ENCODE peak calls at places on chromosomes 13 and 19, in ten cellular contexts. M is neural crest cell, K is GM10248, R is neural progenitor cell, A is mammary epithelial cell, Y is astrocyte of the spinal cord, I is BE2C, P is Peyer's patch, G is RWPE1, Z is nephron progenitor cell. F is an unnamed sample.

GRCh38 chr19:17296976-17297375 is 6.2 kb downstream of the ABHD8 start:
- DNase-seq in M (no peak), K (no peak), R (no peak), A (no peak), Y (no peak), I (no peak), P (no peak), G (no peak), Z (no peak), F (no peak)

GRCh38 chr13:48505597-48506091 is 27.2 kb downstream of the RCBTB2 start:
- DNase-seq in M (no peak), K (peak), R (no peak), A (peak), Y (no peak), I (no peak), P (peak), G (no peak), Z (no peak), F (no peak)

GRCh38 chr13:93169980-93170379 is 56.6 kb upstream of the GPC6 start:
- DNase-seq in M (no peak), K (no peak), R (no peak), A (peak), Y (peak), I (no peak), P (no peak), G (peak), Z (no peak), F (no peak)

GRCh38 chr13:94712287-94712811 is at the start of gene SOX21:
- DNase-seq in M (peak), K (no peak), R (peak), A (peak), Y (no peak), I (no peak), P (no peak), G (no peak), Z (peak), F (no peak)

GRCh38 chr13:51590966-51591627 is 6.8 kb downstream of the WDFY2 start:
- DNase-seq in M (no peak), K (no peak), R (no peak), A (peak), Y (peak), I (no peak), P (no peak), G (peak), Z (no peak), F (no peak)

GRCh38 chr19:10699650-10700335 is 1.4 kb upstream of the QTRT1 start:
- DNase-seq in M (peak), K (peak), R (peak), A (peak), Y (peak), I (peak), P (peak), G (peak), Z (peak), F (peak)

GRCh38 chr19:27679399-27679798 is 1533.6 kb downstream of the UQCRFS1 start:
- DNase-seq in M (no peak), K (no peak), R (no peak), A (no peak), Y (no peak), I (no peak), P (no peak), G (no peak), Z (no peak), F (no peak)

GRCh38 chr19:7918615-7919421 is 1.3 kb upstream of the SNAPC2 start:
- DNase-seq in M (no peak), K (no peak), R (no peak), A (no peak), Y (no peak), I (no peak), P (no peak), G (no peak), Z (no peak), F (no peak)

GRCh38 chr13:42232671-42233070 is 39.3 kb upstream of the AKAP11 start:
- DNase-seq in M (no peak), K (no peak), R (no peak), A (no peak), Y (no peak), I (peak), P (no peak), G (no peak), Z (no peak), F (no peak)

GRCh38 chr13:89457977-89458376 is 1786.8 kb downstream of the SLITRK5 start:
- DNase-seq in M (no peak), K (no peak), R (no peak), A (peak), Y (peak), I (no peak), P (no peak), G (peak), Z (no peak), F (no peak)

GRCh38 chr19:45098521-45099464 is 5.8 kb downstream of the PPP1R37 start:
- DNase-seq in M (no peak), K (no peak), R (no peak), A (no peak), Y (peak), I (peak), P (no peak), G (no peak), Z (no peak), F (no peak)

GRCh38 chr19:38713227-38713649 is 31.0 kb downstream of the CAPN12 start:
- DNase-seq in M (no peak), K (no peak), R (no peak), A (no peak), Y (no peak), I (no peak), P (no peak), G (no peak), Z (no peak), F (no peak)

GRCh38 chr13:97976551-97977375 is 23.3 kb downstream of the IPO5 start:
- DNase-seq in M (no peak), K (peak), R (no peak), A (peak), Y (no peak), I (peak), P (no peak), G (peak), Z (peak), F (no peak)

GRCh38 chr13:98927954-98928927 is 49.6 kb downstream of the DOCK9 start:
- DNase-seq in M (no peak), K (no peak), R (no peak), A (no peak), Y (peak), I (no peak), P (no peak), G (no peak), Z (no peak), F (no peak)

GRCh38 chr13:40193290-40194203 is 472.9 kb downstream of the FOXO1 start:
- DNase-seq in M (no peak), K (no peak), R (no peak), A (no peak), Y (no peak), I (no peak), P (no peak), G (no peak), Z (no peak), F (no peak)

GRCh38 chr13:110758195-110758594 is 44.7 kb downstream of the ING1 start:
- DNase-seq in M (no peak), K (no peak), R (no peak), A (peak), Y (peak), I (no peak), P (no peak), G (no peak), Z (no peak), F (no peak)

GRCh38 chr13:26707122-26708006 is 53.2 kb downstream of the GPR12 start:
- DNase-seq in M (peak), K (peak), R (peak), A (peak), Y (peak), I (peak), P (no peak), G (peak), Z (peak), F (no peak)

GRCh38 chr13:109135018-109135417 is 505.6 kb downstream of the MYO16 start:
- DNase-seq in M (no peak), K (no peak), R (no peak), A (no peak), Y (no peak), I (no peak), P (no peak), G (no peak), Z (no peak), F (no peak)

GRCh38 chr13:62357887-62358645 is 942.4 kb upstream of the PCDH20 start:
- DNase-seq in M (peak), K (peak), R (peak), A (no peak), Y (peak), I (peak), P (no peak), G (peak), Z (peak), F (no peak)

GRCh38 chr13:29165840-29166239 is 345.7 kb downstream of the MTUS2 start:
- DNase-seq in M (no peak), K (no peak), R (no peak), A (no peak), Y (no peak), I (no peak), P (no peak), G (no peak), Z (no peak), F (no peak)

GRCh38 chr13:20566424-20566916 is 487 bp upstream of the IFT88 start:
- DNase-seq in M (no peak), K (no peak), R (no peak), A (peak), Y (no peak), I (no peak), P (no peak), G (peak), Z (no peak), F (no peak)

GRCh38 chr13:93959796-93960533 is 519.5 kb downstream of the DCT start:
- DNase-seq in M (no peak), K (no peak), R (no peak), A (peak), Y (no peak), I (no peak), P (no peak), G (no peak), Z (no peak), F (no peak)

GRCh38 chr19:17302391-17303166 is 646 bp downstream of the ABHD8 start:
- DNase-seq in M (no peak), K (no peak), R (peak), A (no peak), Y (no peak), I (no peak), P (peak), G (no peak), Z (peak), F (no peak)

GRCh38 chr19:12997967-12998940 is 3.0 kb downstream of the NFIX start:
- DNase-seq in M (no peak), K (no peak), R (no peak), A (no peak), Y (no peak), I (no peak), P (no peak), G (no peak), Z (no peak), F (no peak)

GRCh38 chr13:40666905-40667621 is 622 bp upstream of the FOXO1 start:
- DNase-seq in M (peak), K (peak), R (peak), A (no peak), Y (no peak), I (peak), P (peak), G (peak), Z (peak), F (peak)

GRCh38 chr13:107461751-107462150 is 753.6 kb downstream of the LIG4 start:
- DNase-seq in M (no peak), K (no peak), R (no peak), A (no peak), Y (peak), I (no peak), P (no peak), G (no peak), Z (no peak), F (no peak)

GRCh38 chr13:99386495-99386894 is 79.3 kb upstream of the GPR183 start:
- DNase-seq in M (no peak), K (no peak), R (no peak), A (no peak), Y (no peak), I (no peak), P (peak), G (no peak), Z (no peak), F (no peak)

GRCh38 chr19:3556978-3557460 is 367 bp downstream of the MFSD12 start:
- DNase-seq in M (no peak), K (no peak), R (peak), A (peak), Y (no peak), I (no peak), P (peak), G (peak), Z (peak), F (peak)

GRCh38 chr19:41195675-41196497 is 2.9 kb downstream of the CYP2S1 start:
- DNase-seq in M (no peak), K (peak), R (no peak), A (peak), Y (no peak), I (no peak), P (no peak), G (peak), Z (no peak), F (no peak)

GRCh38 chr19:13684021-13684420 is 80.3 kb upstream of the MRI1 start:
- DNase-seq in M (no peak), K (no peak), R (no peak), A (no peak), Y (no peak), I (no peak), P (no peak), G (no peak), Z (no peak), F (no peak)

GRCh38 chr19:58243351-58243750 is 14.6 kb downstream of the ZNF544 start:
- DNase-seq in M (no peak), K (no peak), R (no peak), A (no peak), Y (no peak), I (no peak), P (no peak), G (no peak), Z (no peak), F (no peak)

GRCh38 chr13:110279684-110280083 is 27.3 kb downstream of the COL4A1 start:
- DNase-seq in M (no peak), K (no peak), R (no peak), A (no peak), Y (no peak), I (no peak), P (no peak), G (no peak), Z (no peak), F (no peak)

GRCh38 chr19:46372901-46373572 is 26.1 kb downstream of the PPP5C start:
- DNase-seq in M (no peak), K (no peak), R (peak), A (no peak), Y (peak), I (no peak), P (no peak), G (peak), Z (no peak), F (no peak)

GRCh38 chr19:1680976-1681375 is 28.6 kb upstream of the TCF3 start:
- DNase-seq in M (no peak), K (no peak), R (no peak), A (no peak), Y (no peak), I (no peak), P (no peak), G (no peak), Z (no peak), F (no peak)

GRCh38 chr19:1674293-1674679 is 21.9 kb upstream of the TCF3 start:
- DNase-seq in M (no peak), K (no peak), R (no peak), A (no peak), Y (no peak), I (no peak), P (no peak), G (no peak), Z (peak), F (no peak)

GRCh38 chr19:1676351-1677266 is 24.2 kb upstream of the TCF3 start:
- DNase-seq in M (no peak), K (no peak), R (no peak), A (no peak), Y (no peak), I (no peak), P (no peak), G (no peak), Z (no peak), F (no peak)

GRCh38 chr19:1675633-1676350 is 23.4 kb upstream of the TCF3 start:
- DNase-seq in M (no peak), K (no peak), R (peak), A (no peak), Y (no peak), I (peak), P (no peak), G (no peak), Z (peak), F (no peak)

GRCh38 chr19:1678073-1678472 is 25.7 kb upstream of the TCF3 start:
- DNase-seq in M (no peak), K (no peak), R (no peak), A (no peak), Y (no peak), I (no peak), P (no peak), G (no peak), Z (no peak), F (no peak)
- TF ChIP-seq CTCF in M (no peak), K (no peak), R (no peak), A (no peak), Y (no peak), I (no peak), P (no peak), G (no peak), Z (no peak), F (no peak)

GRCh38 chr13:30466358-30466714 is 600 bp upstream of the HMGB1 start:
- DNase-seq in M (no peak), K (no peak), R (peak), A (no peak), Y (peak), I (peak), P (no peak), G (peak), Z (no peak), F (no peak)

GRCh38 chr13:30465541-30466357 is at the start of gene HMGB1:
- DNase-seq in M (peak), K (peak), R (peak), A (peak), Y (peak), I (peak), P (peak), G (peak), Z (peak), F (peak)

GRCh38 chr13:30466841-30467252 is 1.1 kb upstream of the HMGB1 start:
- DNase-seq in M (no peak), K (no peak), R (no peak), A (no peak), Y (peak), I (no peak), P (no peak), G (no peak), Z (no peak), F (no peak)

GRCh38 chr13:30463820-30464495 is 1.8 kb downstream of the HMGB1 start:
- DNase-seq in M (no peak), K (peak), R (no peak), A (peak), Y (peak), I (peak), P (peak), G (peak), Z (no peak), F (no peak)

DNA sequence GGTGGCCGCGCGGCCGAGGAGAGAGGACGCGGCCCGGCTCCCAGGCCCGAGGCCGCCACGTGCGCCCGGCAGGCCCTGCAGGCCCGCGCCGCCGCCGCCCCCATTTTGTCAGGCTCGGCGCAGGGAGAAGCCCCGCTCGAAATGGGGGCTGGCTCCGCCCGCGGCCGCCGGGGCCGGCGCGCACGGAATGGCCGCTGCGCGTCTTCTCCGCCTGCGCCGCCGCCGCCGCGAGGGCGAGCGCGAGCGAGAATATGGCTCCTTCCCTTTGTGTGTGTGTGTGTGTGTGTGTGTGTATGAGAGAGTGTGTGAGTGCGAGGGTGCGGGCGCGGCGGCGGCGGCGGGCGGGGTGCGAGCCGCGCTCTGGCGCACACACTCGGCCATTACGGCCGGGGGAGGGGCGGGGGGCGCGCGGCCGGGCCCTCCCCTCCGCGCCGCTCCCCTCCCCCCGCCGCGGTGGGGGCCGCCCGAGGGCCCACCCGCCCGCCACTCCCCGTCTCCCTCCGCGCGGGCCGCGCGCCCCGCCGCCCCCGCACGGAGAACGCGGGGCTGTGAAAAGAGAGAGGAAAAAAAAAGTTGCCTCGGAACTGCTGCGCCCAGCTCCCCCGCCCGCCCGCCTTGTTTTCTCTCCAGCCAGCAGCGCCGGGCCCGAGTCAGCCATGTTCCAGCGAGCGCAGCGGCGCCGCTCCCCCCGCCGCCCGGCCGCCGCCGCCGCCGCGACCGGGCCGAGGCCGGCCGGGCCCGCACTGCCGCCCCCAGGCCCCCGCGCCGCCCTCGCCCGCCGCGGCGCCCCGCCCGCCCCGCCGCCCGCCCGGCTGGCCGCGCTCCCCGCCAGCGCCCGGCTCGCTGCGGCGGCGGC is 1.0 kb downstream of the HMGB1 start:
- DNase-seq in M (peak), K (peak), R (peak), A (peak), Y (peak), I (peak), P (peak), G (peak), Z (peak), F (peak)
- TF ChIP-seq CTCF in M (no peak), K (no peak), R (no peak), A (no peak), Y (no peak), I (no peak), P (peak), G (no peak), Z (no peak), F (no peak)

GRCh38 chr19:15112385-15112784 is 5.2 kb downstream of the SYDE1 start:
- DNase-seq in M (no peak), K (no peak), R (no peak), A (peak), Y (no peak), I (no peak), P (no peak), G (no peak), Z (no peak), F (no peak)
- TF ChIP-seq CTCF in M (peak), K (no peak), R (no peak), A (peak), Y (no peak), I (no peak), P (no peak), G (no peak), Z (no peak), F (no peak)

GRCh38 chr13:46552302-46552680 is 679 bp upstream of the LRCH1 start:
- DNase-seq in M (peak), K (no peak), R (no peak), A (no peak), Y (no peak), I (no peak), P (no peak), G (no peak), Z (peak), F (no peak)

GRCh38 chr13:46552888-46553520 is at the start of gene LRCH1:
- DNase-seq in M (peak), K (peak), R (peak), A (peak), Y (peak), I (peak), P (peak), G (peak), Z (peak), F (peak)

GRCh38 chr13:46550822-46551221 is 2.1 kb upstream of the LRCH1 start:
- DNase-seq in M (no peak), K (no peak), R (no peak), A (no peak), Y (no peak), I (no peak), P (no peak), G (no peak), Z (no peak), F (no peak)

GRCh38 chr13:46553521-46553885 is 533 bp downstream of the LRCH1 start:
- DNase-seq in M (peak), K (no peak), R (peak), A (no peak), Y (no peak), I (peak), P (no peak), G (no peak), Z (peak), F (peak)

DNA sequence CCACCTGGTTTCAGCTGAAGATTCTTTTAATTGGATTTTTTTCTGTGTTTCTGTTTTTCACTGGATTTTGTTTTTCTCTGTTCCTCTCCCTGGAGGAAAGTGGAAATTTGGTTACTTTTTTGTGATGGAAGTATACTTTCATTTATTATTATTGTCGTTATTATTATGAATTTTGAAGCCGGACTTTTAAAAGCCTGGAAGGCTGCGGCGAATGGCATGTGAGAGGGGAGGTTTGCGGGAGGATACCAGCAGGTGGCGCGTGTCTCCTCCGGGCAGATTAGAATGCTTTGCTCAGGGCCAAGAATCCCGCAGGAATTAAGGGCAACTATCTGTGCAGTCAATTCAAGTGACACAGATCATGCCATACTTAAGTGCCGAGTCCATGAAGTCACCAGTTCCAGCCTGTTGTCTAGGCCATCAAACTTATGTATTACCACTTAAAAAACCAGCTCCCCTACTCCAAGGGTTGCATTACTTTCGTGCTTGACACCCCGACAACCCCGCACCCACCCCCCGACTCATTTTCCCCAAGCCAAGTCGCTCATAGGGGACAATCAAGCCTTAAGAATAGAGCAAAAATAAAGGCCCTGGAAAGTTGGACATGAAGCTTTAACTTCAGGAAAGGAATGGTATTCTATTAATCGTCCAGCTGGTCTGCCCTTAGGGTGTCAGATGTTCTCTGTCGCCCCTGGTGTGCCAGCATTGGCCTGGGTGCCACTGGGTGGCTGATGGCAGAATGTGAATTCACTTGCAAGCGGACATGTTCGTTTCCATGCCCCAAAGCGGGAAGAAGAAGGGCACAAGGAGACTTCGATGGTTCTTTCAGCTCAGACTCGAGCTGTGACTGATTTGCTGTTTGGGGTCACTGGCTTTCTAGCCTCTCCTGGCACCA is 1.3 kb upstream of the LRCH1 start:
- DNase-seq in M (peak), K (peak), R (peak), A (peak), Y (peak), I (peak), P (peak), G (peak), Z (peak), F (peak)
- TF ChIP-seq CTCF in M (peak), K (peak), R (peak), A (peak), Y (peak), I (peak), P (peak), G (peak), Z (peak), F (peak)

F was measured in activated B cell treated with CpG ODN at 0.5 μM for 24 hours.